ENCODE peak calls at places on chromosome 12, in nine cellular contexts. One of them, this sample, is unnamed.

GRCh38 chr12:61452076-61452475 is 808.1 kb upstream of the USP15 start:
- DNase-seq in activated naive CD4-positive, alpha-beta T cell treated with anti-CD3 and anti-CD28 coated beads, Interleukin-2, amount 50 U/mL, for 72 hours: no peak
- DNase-seq in NCI-H460: peak; percentile 8
- DNase-seq in GM12865: no peak
- DNase-seq in GM04503: no peak
- DNase-seq in CD8-positive, alpha-beta memory T cell: no peak
- DNase-seq in NCI-H1417 treated with DMSO at 0.1 percent for 48 hours: no peak
- DNase-seq in heart right ventricle: no peak
- DNase-seq in CD8-positive, alpha-beta T cell: no peak
- DNase-seq in this sample: no peak

GRCh38 chr12:79688376-79689040 is 2.3 kb downstream of the PAWR start:
- DNase-seq in heart right ventricle: no peak
- DNase-seq in CD8-positive, alpha-beta T cell: no peak
- DNase-seq in GM04503: no peak
- DNase-seq in NCI-H460: no peak
- DNase-seq in NCI-H1417 treated with DMSO at 0.1 percent for 48 hours: no peak
- DNase-seq in GM12865: peak; percentile 35
- DNase-seq in activated naive CD4-positive, alpha-beta T cell treated with anti-CD3 and anti-CD28 coated beads, Interleukin-2, amount 50 U/mL, for 72 hours: no peak
- DNase-seq in CD8-positive, alpha-beta memory T cell: no peak
- DNase-seq in this sample: no peak

GRCh38 chr12:64745259-64745807 is 13.9 kb downstream of the GNS start:
- DNase-seq in NCI-H460: no peak
- DNase-seq in GM12865: no peak
- DNase-seq in GM04503: no peak
- DNase-seq in activated naive CD4-positive, alpha-beta T cell treated with anti-CD3 and anti-CD28 coated beads, Interleukin-2, amount 50 U/mL, for 72 hours: no peak
- DNase-seq in CD8-positive, alpha-beta T cell: no peak
- DNase-seq in NCI-H1417 treated with DMSO at 0.1 percent for 48 hours: no peak
- DNase-seq in CD8-positive, alpha-beta memory T cell: no peak
- DNase-seq in heart right ventricle: no peak
- DNase-seq in this sample: no peak

GRCh38 chr12:49917788-49918173 is 14.1 kb upstream of the FAIM2 start:
- DNase-seq in GM12865: no peak
- DNase-seq in CD8-positive, alpha-beta memory T cell: no peak
- DNase-seq in heart right ventricle: no peak
- DNase-seq in NCI-H1417 treated with DMSO at 0.1 percent for 48 hours: no peak
- DNase-seq in NCI-H460: no peak
- DNase-seq in activated naive CD4-positive, alpha-beta T cell treated with anti-CD3 and anti-CD28 coated beads, Interleukin-2, amount 50 U/mL, for 72 hours: no peak
- DNase-seq in GM04503: no peak
- DNase-seq in CD8-positive, alpha-beta T cell: no peak
- DNase-seq in this sample: no peak

GRCh38 chr12:26651566-26652188 is 181.3 kb downstream of the ITPR2 start:
- DNase-seq in GM04503: no peak
- DNase-seq in NCI-H1417 treated with DMSO at 0.1 percent for 48 hours: peak; percentile 15
- DNase-seq in CD8-positive, alpha-beta T cell: no peak
- DNase-seq in GM12865: peak; percentile 62
- DNase-seq in activated naive CD4-positive, alpha-beta T cell treated with anti-CD3 and anti-CD28 coated beads, Interleukin-2, amount 50 U/mL, for 72 hours: no peak
- DNase-seq in heart right ventricle: no peak
- DNase-seq in CD8-positive, alpha-beta memory T cell: peak; percentile 2
- DNase-seq in NCI-H460: peak; percentile 55
- DNase-seq in this sample: peak; percentile 18

GRCh38 chr12:110577717-110578521 is 5.2 kb downstream of the PPTC7 start:
- DNase-seq in GM04503: peak; percentile 58
- DNase-seq in NCI-H1417 treated with DMSO at 0.1 percent for 48 hours: no peak
- DNase-seq in CD8-positive, alpha-beta T cell: peak; percentile 50
- DNase-seq in heart right ventricle: no peak
- DNase-seq in activated naive CD4-positive, alpha-beta T cell treated with anti-CD3 and anti-CD28 coated beads, Interleukin-2, amount 50 U/mL, for 72 hours: no peak
- DNase-seq in GM12865: peak; percentile 81
- DNase-seq in NCI-H460: peak; percentile 49
- DNase-seq in CD8-positive, alpha-beta memory T cell: no peak
- DNase-seq in this sample: no peak

GRCh38 chr12:111505601-111506036 is 93.5 kb downstream of the ATXN2 start:
- DNase-seq in GM04503: no peak
- DNase-seq in CD8-positive, alpha-beta T cell: no peak
- DNase-seq in NCI-H460: no peak
- DNase-seq in heart right ventricle: no peak
- DNase-seq in GM12865: no peak
- DNase-seq in activated naive CD4-positive, alpha-beta T cell treated with anti-CD3 and anti-CD28 coated beads, Interleukin-2, amount 50 U/mL, for 72 hours: no peak
- DNase-seq in NCI-H1417 treated with DMSO at 0.1 percent for 48 hours: no peak
- DNase-seq in CD8-positive, alpha-beta memory T cell: no peak
- DNase-seq in this sample: no peak

GRCh38 chr12:104929368-104929767 is 28.7 kb downstream of the SLC41A2 start:
- DNase-seq in NCI-H1417 treated with DMSO at 0.1 percent for 48 hours: no peak
- DNase-seq in activated naive CD4-positive, alpha-beta T cell treated with anti-CD3 and anti-CD28 coated beads, Interleukin-2, amount 50 U/mL, for 72 hours: no peak
- DNase-seq in CD8-positive, alpha-beta memory T cell: no peak
- DNase-seq in CD8-positive, alpha-beta T cell: no peak
- DNase-seq in GM04503: no peak
- DNase-seq in heart right ventricle: no peak
- DNase-seq in GM12865: no peak
- DNase-seq in NCI-H460: no peak
- DNase-seq in this sample: no peak

GRCh38 chr12:122888232-122888752 is 7.6 kb downstream of the VPS37B start:
- DNase-seq in GM04503: no peak
- DNase-seq in CD8-positive, alpha-beta T cell: no peak
- DNase-seq in activated naive CD4-positive, alpha-beta T cell treated with anti-CD3 and anti-CD28 coated beads, Interleukin-2, amount 50 U/mL, for 72 hours: no peak
- DNase-seq in GM12865: peak; percentile 62
- DNase-seq in CD8-positive, alpha-beta memory T cell: peak; percentile 41
- DNase-seq in heart right ventricle: peak; percentile 27
- DNase-seq in NCI-H1417 treated with DMSO at 0.1 percent for 48 hours: peak; percentile 48
- DNase-seq in NCI-H460: no peak
- DNase-seq in this sample: peak; percentile 20

GRCh38 chr12:120468846-120469449 is 600 bp downstream of the SRSF9 start:
- DNase-seq in NCI-H460: no peak
- DNase-seq in NCI-H1417 treated with DMSO at 0.1 percent for 48 hours: no peak
- DNase-seq in GM12865: no peak
- DNase-seq in CD8-positive, alpha-beta memory T cell: no peak
- DNase-seq in GM04503: peak; percentile 13
- DNase-seq in CD8-positive, alpha-beta T cell: no peak
- DNase-seq in activated naive CD4-positive, alpha-beta T cell treated with anti-CD3 and anti-CD28 coated beads, Interleukin-2, amount 50 U/mL, for 72 hours: peak; percentile 61
- DNase-seq in heart right ventricle: peak; percentile 49
- DNase-seq in this sample: no peak

GRCh38 chr12:54371328-54372112 is 7.2 kb upstream of the GPR84 start:
- DNase-seq in CD8-positive, alpha-beta T cell: no peak
- DNase-seq in GM12865: no peak
- DNase-seq in activated naive CD4-positive, alpha-beta T cell treated with anti-CD3 and anti-CD28 coated beads, Interleukin-2, amount 50 U/mL, for 72 hours: no peak
- DNase-seq in NCI-H1417 treated with DMSO at 0.1 percent for 48 hours: no peak
- DNase-seq in GM04503: no peak
- DNase-seq in NCI-H460: no peak
- DNase-seq in CD8-positive, alpha-beta memory T cell: no peak
- DNase-seq in heart right ventricle: peak; percentile 70
- DNase-seq in this sample: peak; percentile 58

GRCh38 chr12:47772094-47772660 is 861 bp upstream of the SLC48A1 start:
- DNase-seq in CD8-positive, alpha-beta memory T cell: no peak
- DNase-seq in CD8-positive, alpha-beta T cell: no peak
- DNase-seq in NCI-H1417 treated with DMSO at 0.1 percent for 48 hours: no peak
- DNase-seq in heart right ventricle: no peak
- DNase-seq in NCI-H460: no peak
- DNase-seq in GM12865: no peak
- DNase-seq in activated naive CD4-positive, alpha-beta T cell treated with anti-CD3 and anti-CD28 coated beads, Interleukin-2, amount 50 U/mL, for 72 hours: no peak
- DNase-seq in GM04503: no peak
- DNase-seq in this sample: no peak

This sample was measured in NCI-H2081 treated with DMSO at 0.1 percent for 48 hours.